ENCODE peak calls at places on chromosomes 1 and 21, in eight cellular contexts. One of them, this sample, is unnamed.

GRCh38 chr1:189899686-189900495 is 577.8 kb downstream of the BRINP3 start:
- DNase-seq in thoracic aorta: no peak
- DNase-seq in uterus: no peak
- DNase-seq in B cell: no peak
- DNase-seq in HFFc6: no peak
- DNase-seq in kidney epithelial cell: no peak
- DNase-seq in GM13977: no peak
- DNase-seq in body of pancreas: no peak
- DNase-seq in this sample: no peak

GRCh38 chr1:212620293-212620692 is 11.7 kb downstream of the ATF3 start:
- DNase-seq in thoracic aorta: no peak
- DNase-seq in uterus: no peak
- DNase-seq in B cell: no peak
- DNase-seq in HFFc6: no peak
- DNase-seq in kidney epithelial cell: no peak
- DNase-seq in GM13977: no peak
- DNase-seq in body of pancreas: no peak
- DNase-seq in this sample: no peak

GRCh38 chr1:5001466-5001865 is 347.1 kb downstream of the AJAP1 start:
- DNase-seq in thoracic aorta: no peak
- DNase-seq in uterus: no peak
- DNase-seq in B cell: no peak
- DNase-seq in HFFc6: no peak
- DNase-seq in kidney epithelial cell: no peak
- DNase-seq in GM13977: no peak
- DNase-seq in body of pancreas: no peak
- DNase-seq in this sample: no peak

GRCh38 chr21:35211767-35212166 is 162.7 kb upstream of the RUNX1 start:
- DNase-seq in thoracic aorta: no peak
- DNase-seq in uterus: no peak
- DNase-seq in B cell: no peak
- DNase-seq in HFFc6: no peak
- DNase-seq in kidney epithelial cell: no peak
- DNase-seq in GM13977: no peak
- DNase-seq in body of pancreas: no peak
- DNase-seq in this sample: no peak

GRCh38 chr1:144551543-144552424 is 40.9 kb upstream of the PPIAL4F start:
- DNase-seq in thoracic aorta: peak
- DNase-seq in uterus: peak
- DNase-seq in B cell: peak
- DNase-seq in HFFc6: peak
- DNase-seq in kidney epithelial cell: no peak
- DNase-seq in GM13977: peak
- DNase-seq in body of pancreas: peak
- DNase-seq in this sample: peak

GRCh38 chr1:192812420-192813209 is 3.8 kb downstream of the RGS2 start:
- DNase-seq in thoracic aorta: no peak
- DNase-seq in uterus: no peak
- DNase-seq in B cell: no peak
- DNase-seq in HFFc6: no peak
- DNase-seq in kidney epithelial cell: no peak
- DNase-seq in GM13977: no peak
- DNase-seq in body of pancreas: no peak
- DNase-seq in this sample: no peak

GRCh38 chr1:223016890-223017289 is 126.2 kb downstream of the TLR5 start:
- DNase-seq in thoracic aorta: no peak
- DNase-seq in uterus: no peak
- DNase-seq in B cell: no peak
- DNase-seq in HFFc6: no peak
- DNase-seq in kidney epithelial cell: no peak
- DNase-seq in GM13977: no peak
- DNase-seq in body of pancreas: no peak
- DNase-seq in this sample: no peak

GRCh38 chr21:29818520-29818919 is 121.3 kb downstream of the GRIK1 start:
- DNase-seq in thoracic aorta: no peak
- DNase-seq in uterus: no peak
- DNase-seq in B cell: no peak
- DNase-seq in HFFc6: no peak
- DNase-seq in kidney epithelial cell: no peak
- DNase-seq in GM13977: no peak
- DNase-seq in body of pancreas: no peak
- DNase-seq in this sample: no peak

GRCh38 chr1:9842073-9842711 is 18.4 kb upstream of the CLSTN1 start:
- DNase-seq in thoracic aorta: no peak
- DNase-seq in uterus: no peak
- DNase-seq in B cell: no peak
- DNase-seq in HFFc6: no peak
- DNase-seq in kidney epithelial cell: no peak
- DNase-seq in GM13977: no peak
- DNase-seq in body of pancreas: no peak
- DNase-seq in this sample: no peak

GRCh38 chr1:240092301-240093119 is 827 bp downstream of the FMN2 start:
- DNase-seq in thoracic aorta: no peak
- DNase-seq in uterus: peak
- DNase-seq in B cell: no peak
- DNase-seq in HFFc6: peak
- DNase-seq in kidney epithelial cell: no peak
- DNase-seq in GM13977: peak
- DNase-seq in body of pancreas: no peak
- DNase-seq in this sample: no peak

GRCh38 chr1:95118019-95118499 is 904 bp downstream of the TLCD4 start:
- DNase-seq in thoracic aorta: no peak
- DNase-seq in uterus: no peak
- DNase-seq in B cell: peak
- DNase-seq in HFFc6: no peak
- DNase-seq in kidney epithelial cell: no peak
- DNase-seq in GM13977: no peak
- DNase-seq in body of pancreas: no peak
- DNase-seq in this sample: no peak

GRCh38 chr1:50808296-50808695 is 151.8 kb downstream of the FAF1 start:
- DNase-seq in thoracic aorta: no peak
- DNase-seq in uterus: no peak
- DNase-seq in B cell: no peak
- DNase-seq in HFFc6: no peak
- DNase-seq in kidney epithelial cell: no peak
- DNase-seq in GM13977: no peak
- DNase-seq in body of pancreas: no peak
- DNase-seq in this sample: no peak

GRCh38 chr1:161330346-161330745 is 16.2 kb downstream of the SDHC start:
- DNase-seq in thoracic aorta: no peak
- DNase-seq in uterus: no peak
- DNase-seq in B cell: no peak
- DNase-seq in HFFc6: peak
- DNase-seq in kidney epithelial cell: no peak
- DNase-seq in GM13977: no peak
- DNase-seq in body of pancreas: no peak
- DNase-seq in this sample: no peak

GRCh38 chr1:5286244-5286643 is 631.8 kb downstream of the AJAP1 start:
- DNase-seq in thoracic aorta: no peak
- DNase-seq in uterus: no peak
- DNase-seq in B cell: no peak
- DNase-seq in HFFc6: no peak
- DNase-seq in kidney epithelial cell: no peak
- DNase-seq in GM13977: no peak
- DNase-seq in body of pancreas: no peak
- DNase-seq in this sample: no peak

GRCh38 chr1:217977943-217978342 is 307.1 kb upstream of the RRP15 start:
- DNase-seq in thoracic aorta: no peak
- DNase-seq in uterus: no peak
- DNase-seq in B cell: no peak
- DNase-seq in HFFc6: no peak
- DNase-seq in kidney epithelial cell: no peak
- DNase-seq in GM13977: no peak
- DNase-seq in body of pancreas: no peak
- DNase-seq in this sample: no peak

GRCh38 chr1:109757936-109758786 is 5.6 kb downstream of the EPS8L3 start:
- DNase-seq in thoracic aorta: no peak
- DNase-seq in uterus: peak
- DNase-seq in B cell: no peak
- DNase-seq in HFFc6: no peak
- DNase-seq in kidney epithelial cell: no peak
- DNase-seq in GM13977: no peak
- DNase-seq in body of pancreas: peak
- DNase-seq in this sample: no peak

GRCh38 chr1:243580072-243580471 is 270.0 kb downstream of the AKT3 start:
- DNase-seq in thoracic aorta: no peak
- DNase-seq in uterus: no peak
- DNase-seq in B cell: no peak
- DNase-seq in HFFc6: no peak
- DNase-seq in kidney epithelial cell: no peak
- DNase-seq in GM13977: no peak
- DNase-seq in body of pancreas: no peak
- DNase-seq in this sample: no peak

DNA sequence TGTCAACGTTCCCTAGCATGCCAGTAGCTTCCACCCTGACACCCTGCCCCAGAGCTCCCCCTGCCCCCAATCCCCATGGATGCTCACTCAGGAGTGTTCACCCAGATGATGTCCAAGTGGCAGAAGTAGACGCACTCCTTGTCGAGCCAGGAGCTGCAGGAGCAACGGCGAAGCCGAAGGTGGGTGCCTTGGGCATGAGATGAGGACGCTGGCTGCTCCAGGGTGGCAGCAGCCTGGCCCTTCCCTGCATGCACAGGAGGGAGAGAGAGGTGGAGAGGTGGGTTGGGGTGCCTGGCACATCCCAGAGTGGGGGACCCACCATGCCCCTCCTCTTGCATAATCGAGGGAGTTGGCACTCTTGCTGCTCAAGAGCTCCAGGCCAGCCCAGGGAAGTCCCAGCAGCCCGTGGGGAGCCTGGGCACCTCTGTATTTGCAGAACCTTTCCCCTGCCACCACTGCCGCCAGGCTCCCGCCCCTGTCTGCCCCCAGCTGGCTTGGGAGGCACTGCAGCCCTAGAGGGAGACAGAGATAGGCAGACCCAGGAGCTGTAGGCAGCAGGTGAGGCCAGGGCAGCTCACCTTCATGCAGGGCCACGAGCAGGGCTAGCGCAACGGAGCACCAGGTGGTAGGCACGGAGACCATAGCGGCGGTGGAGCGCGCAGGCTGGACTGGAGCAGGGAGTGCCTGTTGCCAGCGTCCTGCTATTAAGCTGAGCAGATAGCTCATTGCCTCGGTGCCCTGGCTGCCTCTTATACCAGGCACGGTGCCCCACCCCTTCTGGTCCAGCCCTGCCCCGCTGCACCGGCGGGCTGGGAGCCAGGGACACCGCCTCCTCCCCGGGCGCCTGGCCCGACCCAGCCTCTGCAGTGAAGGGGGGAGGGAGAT is at the start of gene EDN2:
- DNase-seq in thoracic aorta: no peak
- DNase-seq in uterus: peak
- DNase-seq in B cell: no peak
- DNase-seq in HFFc6: no peak
- DNase-seq in kidney epithelial cell: no peak
- DNase-seq in GM13977: peak
- DNase-seq in body of pancreas: peak
- DNase-seq in this sample: no peak
- TF ChIP-seq CTCF in thoracic aorta: peak
- TF ChIP-seq CTCF in uterus: peak
- TF ChIP-seq CTCF in B cell: no peak
- TF ChIP-seq CTCF in HFFc6: peak
- TF ChIP-seq CTCF in kidney epithelial cell: peak
- TF ChIP-seq CTCF in GM13977: peak
- TF ChIP-seq CTCF in body of pancreas: peak
- TF ChIP-seq CTCF in this sample: peak

DNA sequence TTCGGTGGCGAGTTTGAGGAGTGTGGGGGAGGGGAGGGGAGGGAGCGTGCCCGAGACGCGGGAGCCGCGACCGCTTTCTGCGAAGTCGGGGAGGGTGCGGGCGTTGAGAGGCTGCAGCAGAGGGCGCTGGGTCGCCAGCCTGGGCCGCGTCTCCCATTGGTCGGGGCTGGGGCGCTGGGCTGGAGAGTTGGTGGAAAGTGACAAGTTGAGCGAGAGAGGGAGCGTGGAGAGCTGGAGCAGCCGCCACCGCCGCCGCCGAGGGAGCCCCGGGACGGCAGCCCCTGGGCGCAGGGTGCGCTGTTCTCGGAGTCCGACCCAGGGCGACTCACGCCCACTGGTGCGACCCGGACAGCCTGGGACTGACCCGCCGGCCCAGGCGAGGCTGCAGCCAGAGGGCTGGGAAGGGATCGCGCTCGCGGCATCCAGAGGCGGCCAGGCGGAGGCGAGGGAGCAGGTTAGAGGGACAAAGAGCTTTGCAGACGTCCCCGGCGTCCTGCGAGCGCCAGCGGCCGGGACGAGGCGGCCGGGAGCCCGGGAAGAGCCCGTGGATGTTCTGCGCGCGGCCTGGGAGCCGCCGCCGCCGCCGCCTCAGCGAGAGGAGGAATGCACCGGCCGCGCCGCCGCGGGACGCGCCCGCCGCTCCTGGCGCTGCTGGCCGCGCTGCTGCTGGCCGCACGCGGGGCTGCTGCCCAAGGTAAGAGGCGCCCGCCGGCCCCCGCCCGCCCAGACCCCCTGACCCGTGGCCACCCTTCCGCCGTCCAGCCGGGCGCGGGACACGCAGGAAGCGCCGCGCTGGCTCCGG is at the start of gene ROR1:
- DNase-seq in thoracic aorta: peak
- DNase-seq in uterus: peak
- DNase-seq in B cell: peak
- DNase-seq in HFFc6: peak
- DNase-seq in kidney epithelial cell: peak
- DNase-seq in GM13977: peak
- DNase-seq in body of pancreas: peak
- DNase-seq in this sample: no peak
- TF ChIP-seq CTCF in thoracic aorta: peak
- TF ChIP-seq CTCF in uterus: peak
- TF ChIP-seq CTCF in B cell: peak
- TF ChIP-seq CTCF in HFFc6: peak
- TF ChIP-seq CTCF in kidney epithelial cell: peak
- TF ChIP-seq CTCF in GM13977: peak
- TF ChIP-seq CTCF in body of pancreas: peak
- TF ChIP-seq CTCF in this sample: peak

DNA sequence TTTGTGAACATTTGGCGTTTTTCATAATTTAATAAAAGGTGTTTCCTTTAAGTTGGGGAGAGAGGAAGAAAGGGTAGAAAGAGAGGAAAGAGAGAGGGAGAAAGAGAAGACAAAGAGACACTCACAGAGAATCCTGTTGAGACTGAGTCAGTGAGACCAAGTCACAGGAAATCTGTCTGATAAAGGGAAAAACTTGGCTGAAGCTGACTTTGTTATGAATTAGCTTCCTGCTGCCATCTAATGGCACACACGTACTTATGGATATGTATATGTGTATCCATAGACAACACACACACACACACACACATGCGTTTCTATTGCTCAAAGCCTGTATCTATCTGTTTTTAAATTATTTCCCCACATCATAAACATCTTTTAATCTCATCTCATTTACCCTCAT is 42.5 kb upstream of the DISC1 start:
- DNase-seq in thoracic aorta: no peak
- DNase-seq in uterus: no peak
- DNase-seq in B cell: no peak
- DNase-seq in HFFc6: peak
- DNase-seq in kidney epithelial cell: peak
- DNase-seq in GM13977: peak
- DNase-seq in body of pancreas: no peak
- DNase-seq in this sample: no peak
- TF ChIP-seq CTCF in thoracic aorta: no peak
- TF ChIP-seq CTCF in uterus: no peak
- TF ChIP-seq CTCF in B cell: no peak
- TF ChIP-seq CTCF in HFFc6: peak
- TF ChIP-seq CTCF in kidney epithelial cell: peak
- TF ChIP-seq CTCF in GM13977: peak
- TF ChIP-seq CTCF in body of pancreas: no peak
- TF ChIP-seq CTCF in this sample: no peak

GRCh38 chr1:156281281-156282142 is 1.1 kb downstream of the SMG5 start:
- DNase-seq in thoracic aorta: no peak
- DNase-seq in uterus: no peak
- DNase-seq in B cell: no peak
- DNase-seq in HFFc6: peak
- DNase-seq in kidney epithelial cell: no peak
- DNase-seq in GM13977: peak
- DNase-seq in body of pancreas: no peak
- DNase-seq in this sample: no peak
- TF ChIP-seq CTCF in thoracic aorta: no peak
- TF ChIP-seq CTCF in uterus: no peak
- TF ChIP-seq CTCF in B cell: no peak
- TF ChIP-seq CTCF in HFFc6: peak
- TF ChIP-seq CTCF in kidney epithelial cell: no peak
- TF ChIP-seq CTCF in GM13977: peak
- TF ChIP-seq CTCF in body of pancreas: no peak
- TF ChIP-seq CTCF in this sample: peak